ENCODE peak calls at places on chromosomes 13 and 19, in nine cellular contexts. A is vagina, U is H1, B is body of pancreas, Q is lower leg skin, M is ovary, T is esophagus squamous epithelium, W is IMR-90, F is HCT116. K is an unnamed sample.

GRCh38 chr13:25415196-25415595 is 43.4 kb downstream of the ATP8A2 start:
- DNase-seq in A (no peak), U (no peak), B (no peak), Q (no peak), M (no peak), T (no peak), W (no peak), F (no peak), K (no peak)

GRCh38 chr19:49855676-49856573 is 5.0 kb downstream of the PTOV1 start:
- DNase-seq in A (no peak), U (no peak), B (no peak), Q (peak; percentile 80), M (peak; percentile 45), T (no peak), W (no peak), F (no peak), K (no peak)

GRCh38 chr19:11339254-11340098 is at the start of gene RAB3D:
- DNase-seq in A (no peak), U (peak; percentile 94), B (peak; percentile 97), Q (peak; percentile 99), M (peak; percentile 95), T (peak; percentile 51), W (peak; percentile 77), F (peak; percentile 63), K (peak; percentile 91)

GRCh38 chr13:33235078-33235477 is 50.5 kb downstream of the STARD13 start:
- DNase-seq in A (no peak), U (no peak), B (peak; percentile 44), Q (no peak), M (no peak), T (no peak), W (peak; percentile 76), F (no peak), K (no peak)

GRCh38 chr13:97367016-97367415 is 67.0 kb upstream of the RAP2A start:
- DNase-seq in A (no peak), U (no peak), B (peak; percentile 21), Q (no peak), M (no peak), T (no peak), W (peak; percentile 65), F (no peak), K (no peak)

GRCh38 chr13:110915874-110916670 is 1.2 kb upstream of the ANKRD10 start:
- DNase-seq in A (no peak), U (no peak), B (no peak), Q (no peak), M (no peak), T (no peak), W (peak; percentile 64), F (no peak), K (no peak)

GRCh38 chr13:72296246-72296645 is 429.2 kb upstream of the DACH1 start:
- DNase-seq in A (no peak), U (no peak), B (no peak), Q (no peak), M (no peak), T (no peak), W (no peak), F (no peak), K (no peak)

GRCh38 chr19:23415561-23416191 is 20.4 kb upstream of the ZNF91 start:
- DNase-seq in A (no peak), U (peak; percentile 89), B (peak; percentile 20), Q (no peak), M (no peak), T (no peak), W (no peak), F (no peak), K (no peak)

GRCh38 chr19:13356686-13357280 is 149.5 kb downstream of the CACNA1A start:
- DNase-seq in A (no peak), U (no peak), B (no peak), Q (no peak), M (no peak), T (no peak), W (no peak), F (no peak), K (no peak)

GRCh38 chr13:32911506-32911905 is 104.7 kb upstream of the KL start:
- DNase-seq in A (no peak), U (no peak), B (peak; percentile 9), Q (no peak), M (no peak), T (no peak), W (peak; percentile 57), F (peak; percentile 60), K (no peak)

GRCh38 chr19:13765395-13766094 is 1.2 kb downstream of the MRI1 start:
- DNase-seq in A (no peak), U (peak; percentile 49), B (no peak), Q (no peak), M (no peak), T (no peak), W (no peak), F (no peak), K (no peak)

DNA sequence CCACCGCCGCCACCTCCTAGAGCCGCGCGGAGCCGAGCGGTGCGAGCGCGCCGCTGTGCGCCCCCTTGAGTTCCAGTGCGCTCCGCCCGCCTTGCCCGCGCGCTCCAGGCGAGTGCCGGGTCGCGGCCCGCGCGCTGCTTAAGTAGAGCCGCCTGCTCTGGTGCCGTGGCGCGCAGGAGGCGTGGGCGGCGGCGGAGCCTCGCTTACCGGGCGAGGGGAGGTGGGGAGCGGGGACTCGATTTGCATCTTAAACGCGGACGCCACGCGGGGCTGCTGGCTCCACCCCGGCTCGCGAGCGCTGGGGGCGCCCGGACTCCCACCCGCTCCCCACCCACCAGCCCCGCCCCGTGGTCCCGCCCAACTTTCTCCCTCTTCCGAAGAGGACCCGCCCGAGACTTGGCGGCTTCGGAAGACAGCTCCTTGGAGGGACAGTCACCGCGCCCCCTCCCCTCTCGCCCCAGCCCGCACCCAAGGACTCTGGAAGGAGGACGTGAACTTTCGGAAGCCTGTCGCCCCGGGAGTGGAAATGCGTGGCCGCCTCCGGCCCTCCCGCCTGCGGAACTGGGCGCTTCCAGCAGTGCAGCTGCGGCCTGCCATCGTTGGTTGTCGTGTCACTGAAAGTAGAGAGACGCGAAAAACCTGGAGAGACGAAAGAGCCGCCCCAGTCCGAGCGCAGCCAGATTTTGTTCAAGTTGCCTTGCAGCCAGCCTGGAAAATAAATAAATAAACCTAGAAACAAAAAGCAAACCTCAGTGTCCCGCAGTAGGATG is at the start of gene KCTD12:
- DNase-seq in A (no peak), U (no peak), B (peak; percentile 87), Q (peak; percentile 97), M (peak; percentile 87), T (peak; percentile 57), W (peak; percentile 73), F (peak; percentile 24), K (peak; percentile 73)
- TF ChIP-seq POLR2A in A (peak; percentile 74), U (peak; percentile 22), B (peak; percentile 69), Q (no peak), M (peak; percentile 39), T (no peak), W (no peak), F (no peak), K (no peak)

GRCh38 chr19:50889638-50890037 is 16.4 kb downstream of the KLK2 start:
- DNase-seq in A (no peak), U (no peak), B (no peak), Q (no peak), M (no peak), T (no peak), W (no peak), F (no peak), K (no peak)
- TF ChIP-seq POLR2A in A (no peak), U (no peak), B (no peak), Q (no peak), M (no peak), T (no peak), W (no peak), F (no peak), K (no peak)

GRCh38 chr13:50645092-50645491 is 198.4 kb downstream of the DLEU7 start:
- DNase-seq in A (no peak), U (no peak), B (no peak), Q (no peak), M (no peak), T (no peak), W (no peak), F (no peak), K (no peak)

GRCh38 chr13:50646070-50646469 is 197.4 kb downstream of the DLEU7 start:
- DNase-seq in A (no peak), U (no peak), B (no peak), Q (no peak), M (no peak), T (no peak), W (no peak), F (no peak), K (no peak)

GRCh38 chr13:50643055-50643454 is 200.4 kb downstream of the DLEU7 start:
- DNase-seq in A (no peak), U (no peak), B (no peak), Q (no peak), M (no peak), T (no peak), W (no peak), F (no peak), K (no peak)

DNA sequence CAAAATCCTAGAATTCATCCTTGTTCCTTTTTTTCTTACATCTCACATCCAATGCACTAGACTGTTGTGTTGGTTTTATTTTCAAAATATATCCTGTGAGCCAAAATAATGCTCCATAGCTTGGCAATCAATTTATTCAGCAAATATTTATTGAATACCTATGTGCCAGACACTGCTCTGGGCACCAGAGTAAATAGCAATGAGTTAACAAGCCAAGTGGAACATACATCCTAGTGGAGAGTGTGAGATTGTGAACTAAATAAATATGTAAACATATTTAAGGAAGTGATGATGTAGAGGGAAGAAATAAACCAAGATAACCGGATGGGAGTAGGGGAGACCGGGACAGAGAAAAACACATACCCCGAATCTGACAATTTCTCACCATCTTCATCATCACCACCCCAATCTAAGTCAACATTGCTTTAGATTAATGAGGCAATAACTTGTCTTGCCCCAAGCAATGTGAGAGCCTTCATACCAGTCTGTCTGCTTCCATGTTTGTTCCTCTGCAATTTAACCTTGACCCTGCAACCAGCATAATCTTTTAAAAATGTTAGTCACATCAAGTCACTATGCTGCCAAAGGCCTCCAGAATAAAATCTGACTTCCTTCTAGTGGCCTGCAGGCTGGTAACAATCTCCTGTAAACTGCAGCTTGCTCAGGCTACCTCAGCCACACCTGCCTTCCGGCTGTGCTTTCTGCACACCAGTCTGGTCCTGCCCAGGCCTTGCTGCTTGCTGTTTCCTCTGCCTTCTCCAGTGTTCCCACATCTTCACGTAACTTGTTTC is 199.2 kb downstream of the DLEU7 start:
- DNase-seq in A (no peak), U (no peak), B (no peak), Q (no peak), M (no peak), T (no peak), W (no peak), F (no peak), K (no peak)
- TF ChIP-seq POLR2A in A (no peak), U (no peak), B (no peak), Q (no peak), M (no peak), T (no peak), W (no peak), F (no peak), K (no peak)

DNA sequence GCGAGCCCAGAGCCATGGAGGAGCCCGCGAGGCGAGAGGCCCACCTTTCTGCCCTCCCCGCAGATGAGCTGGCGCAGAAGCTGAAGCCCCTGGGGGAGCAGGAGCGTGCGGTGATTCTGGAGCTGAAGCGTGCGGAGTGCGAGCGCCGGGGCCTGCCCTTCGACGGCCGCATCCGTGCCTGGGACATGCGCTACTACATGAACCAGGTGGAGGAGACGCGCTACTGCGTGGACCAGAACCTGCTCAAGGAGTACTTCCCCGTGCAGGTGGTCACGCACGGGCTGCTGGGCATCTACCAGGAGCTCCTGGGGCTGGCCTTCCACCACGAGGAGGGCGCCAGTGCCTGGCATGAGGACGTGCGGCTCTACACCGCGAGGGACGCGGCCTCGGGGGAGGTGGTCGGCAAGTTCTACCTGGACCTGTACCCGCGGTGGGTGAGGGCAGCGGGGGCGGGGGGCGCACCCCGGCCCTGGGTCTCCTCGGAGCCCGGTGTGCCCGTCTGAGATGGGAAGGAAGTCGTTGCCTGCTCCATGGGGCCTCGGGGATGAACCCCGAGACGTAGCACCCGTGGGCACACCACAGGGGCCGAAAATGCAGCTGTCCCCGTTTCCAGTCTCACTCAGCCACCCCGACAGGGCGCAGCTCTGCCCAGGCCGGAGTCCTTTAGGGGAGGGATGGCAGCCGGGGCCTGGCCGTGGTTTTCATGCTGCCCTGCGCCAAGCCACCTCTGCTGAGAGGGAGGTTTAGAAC is 12.1 kb upstream of the ZNF554 start:
- DNase-seq in A (no peak), U (no peak), B (no peak), Q (no peak), M (no peak), T (no peak), W (no peak), F (no peak), K (no peak)
- TF ChIP-seq POLR2A in A (no peak), U (no peak), B (no peak), Q (no peak), M (no peak), T (no peak), W (no peak), F (no peak), K (no peak)